ENCODE peak calls at places on chromosome 19, in eight cellular contexts. I, D, H, M, E, A, T and R are unnamed samples.
A peak's percentile ranks its signal among the peaks of the same experiment; 100 is the strongest.

GRCh38 chr19:57056972-57057371 is 62.8 kb upstream of the USP29 start:
- DNase-seq in I (no peak), D (peak; percentile 83), H (peak; percentile 42), M (no peak), E (peak; percentile 48), A (peak; percentile 14), T (no peak), R (no peak)

GRCh38 chr19:46951236-46951986 is 68.2 kb upstream of the NPAS1 start:
- DNase-seq in I (no peak), D (no peak), H (peak; percentile 62), M (peak; percentile 17), E (peak; percentile 86), A (no peak), T (no peak), R (peak; percentile 87)

GRCh38 chr19:7355151-7355845 is 6.6 kb downstream of the ARHGEF18 start:
- DNase-seq in I (no peak), D (no peak), H (no peak), M (no peak), E (no peak), A (no peak), T (no peak), R (no peak)

GRCh38 chr19:18520848-18521691 is 800 bp downstream of the ELL start:
- DNase-seq in I (no peak), D (no peak), H (no peak), M (peak; percentile 17), E (peak; percentile 63), A (no peak), T (no peak), R (no peak)

GRCh38 chr19:45071969-45072790 is 4.1 kb downstream of the ZNF296 start:
- DNase-seq in I (no peak), D (peak; percentile 25), H (no peak), M (no peak), E (no peak), A (no peak), T (no peak), R (no peak)

GRCh38 chr19:39424934-39425333 is 10.8 kb downstream of the RPS16 start:
- DNase-seq in I (no peak), D (no peak), H (no peak), M (no peak), E (no peak), A (no peak), T (no peak), R (no peak)

GRCh38 chr19:4969772-4970531 is 1.0 kb downstream of the KDM4B start:
- DNase-seq in I (no peak), D (no peak), H (peak; percentile 44), M (peak; percentile 16), E (peak; percentile 28), A (no peak), T (no peak), R (no peak)

GRCh38 chr19:39497850-39498261 is 891 bp upstream of the DLL3 start:
- DNase-seq in I (no peak), D (peak; percentile 43), H (peak; percentile 68), M (no peak), E (peak; percentile 48), A (no peak), T (no peak), R (peak; percentile 93)

GRCh38 chr19:511101-511841 is 4.0 kb downstream of the TPGS1 start:
- DNase-seq in I (peak; percentile 66), D (no peak), H (peak; percentile 64), M (peak; percentile 75), E (peak; percentile 75), A (peak; percentile 91), T (no peak), R (peak; percentile 32)

GRCh38 chr19:38877781-38878574 is at the start of gene RINL:
- DNase-seq in I (peak; percentile 64), D (no peak), H (no peak), M (peak; percentile 58), E (peak; percentile 70), A (no peak), T (no peak), R (peak; percentile 14)

GRCh38 chr19:6318772-6319171 is 14.6 kb downstream of the ACER1 start:
- DNase-seq in I (no peak), D (no peak), H (no peak), M (no peak), E (no peak), A (peak; percentile 78), T (no peak), R (no peak)

GRCh38 chr19:39321832-39322176 is 1.1 kb upstream of the LRFN1 start:
- DNase-seq in I (no peak), D (no peak), H (no peak), M (no peak), E (no peak), A (no peak), T (no peak), R (no peak)

GRCh38 chr19:32405431-32406160 is at the start of gene DPY19L3:
- DNase-seq in I (peak; percentile 89), D (peak; percentile 97), H (peak; percentile 98), M (peak; percentile 92), E (peak; percentile 98), A (peak; percentile 87), T (peak; percentile 41), R (peak; percentile 94)

GRCh38 chr19:11264452-11265176 is 2.3 kb upstream of the DOCK6 start:
- DNase-seq in I (no peak), D (peak; percentile 58), H (no peak), M (no peak), E (peak; percentile 89), A (peak; percentile 76), T (no peak), R (no peak)

GRCh38 chr19:41905273-41906002 is 22.5 kb downstream of the ARHGEF1 start:
- DNase-seq in I (no peak), D (no peak), H (no peak), M (no peak), E (no peak), A (no peak), T (no peak), R (no peak)

GRCh38 chr19:4647676-4648644 is 8.6 kb downstream of the TNFAIP8L1 start:
- DNase-seq in I (no peak), D (peak; percentile 75), H (no peak), M (no peak), E (no peak), A (no peak), T (no peak), R (no peak)

GRCh38 chr19:3670796-3671679 is 29.2 kb downstream of the PIP5K1C start:
- DNase-seq in I (peak; percentile 28), D (peak; percentile 87), H (no peak), M (peak; percentile 64), E (peak; percentile 49), A (peak; percentile 43), T (peak; percentile 36), R (no peak)